ENCODE peak calls at places on chromosomes 16 and 17, in five cellular contexts. One of them, this sample, is unnamed.

GRCh38 chr17:80968602-80969029 is 23.0 kb upstream of the CHMP6 start:
- DNase-seq in nephron progenitor cell: no peak
- DNase-seq in osteoblast: peak
- DNase-seq in testis: peak
- DNase-seq in tibial artery: peak
- DNase-seq in this sample: no peak

GRCh38 chr17:81277421-81277820 is 17.7 kb downstream of the SLC38A10 start:
- DNase-seq in testis: peak
- DNase-seq in tibial artery: no peak
- DNase-seq in nephron progenitor cell: no peak
- DNase-seq in osteoblast: peak
- DNase-seq in this sample: no peak

GRCh38 chr16:66520406-66521194 is 29.3 kb downstream of the TK2 start:
- DNase-seq in osteoblast: peak
- DNase-seq in nephron progenitor cell: no peak
- DNase-seq in tibial artery: no peak
- DNase-seq in testis: peak
- DNase-seq in this sample: no peak

GRCh38 chr17:82065638-82066303 is at the start of gene DUS1L:
- DNase-seq in tibial artery: no peak
- DNase-seq in nephron progenitor cell: peak
- DNase-seq in testis: peak
- DNase-seq in osteoblast: peak
- DNase-seq in this sample: peak

GRCh38 chr17:76013377-76013932 is 12.8 kb downstream of the CDK3 start:
- DNase-seq in nephron progenitor cell: no peak
- DNase-seq in testis: no peak
- DNase-seq in tibial artery: no peak
- DNase-seq in osteoblast: peak
- DNase-seq in this sample: no peak

GRCh38 chr16:19163215-19163614 is 4.8 kb upstream of the SYT17 start:
- DNase-seq in nephron progenitor cell: no peak
- DNase-seq in testis: no peak
- DNase-seq in osteoblast: no peak
- DNase-seq in tibial artery: no peak
- DNase-seq in this sample: no peak

GRCh38 chr17:73628642-73629552 is 15.3 kb downstream of the SDK2 start:
- DNase-seq in nephron progenitor cell: no peak
- DNase-seq in osteoblast: peak
- DNase-seq in testis: no peak
- DNase-seq in tibial artery: no peak
- DNase-seq in this sample: no peak

GRCh38 chr17:39147221-39148185 is 3.9 kb downstream of the PLXDC1 start:
- DNase-seq in tibial artery: no peak
- DNase-seq in osteoblast: peak
- DNase-seq in testis: no peak
- DNase-seq in nephron progenitor cell: no peak
- DNase-seq in this sample: no peak

GRCh38 chr16:81551821-81552304 is 107.3 kb downstream of the CMIP start:
- DNase-seq in testis: no peak
- DNase-seq in osteoblast: peak
- DNase-seq in nephron progenitor cell: no peak
- DNase-seq in tibial artery: no peak
- DNase-seq in this sample: no peak

GRCh38 chr16:80369559-80369958 is 171.2 kb upstream of the DYNLRB2 start:
- DNase-seq in testis: peak
- DNase-seq in osteoblast: peak
- DNase-seq in tibial artery: no peak
- DNase-seq in nephron progenitor cell: peak
- DNase-seq in this sample: no peak

GRCh38 chr16:8096211-8096610 is 494.1 kb downstream of the TMEM114 start:
- DNase-seq in nephron progenitor cell: no peak
- DNase-seq in osteoblast: no peak
- DNase-seq in tibial artery: no peak
- DNase-seq in testis: no peak
- DNase-seq in this sample: no peak

GRCh38 chr17:80002690-80003490 is 32.8 kb downstream of the TBC1D16 start:
- DNase-seq in tibial artery: no peak
- DNase-seq in nephron progenitor cell: no peak
- DNase-seq in osteoblast: peak
- DNase-seq in testis: no peak
- DNase-seq in this sample: no peak

GRCh38 chr17:60600490-60601431 is 768 bp downstream of the PPM1D start:
- DNase-seq in osteoblast: peak
- DNase-seq in nephron progenitor cell: peak
- DNase-seq in testis: peak
- DNase-seq in tibial artery: peak
- DNase-seq in this sample: peak
- TF ChIP-seq CTCF in osteoblast: peak
- TF ChIP-seq CTCF in nephron progenitor cell: peak
- TF ChIP-seq CTCF in testis: peak
- TF ChIP-seq CTCF in tibial artery: peak
- TF ChIP-seq CTCF in this sample: peak

DNA sequence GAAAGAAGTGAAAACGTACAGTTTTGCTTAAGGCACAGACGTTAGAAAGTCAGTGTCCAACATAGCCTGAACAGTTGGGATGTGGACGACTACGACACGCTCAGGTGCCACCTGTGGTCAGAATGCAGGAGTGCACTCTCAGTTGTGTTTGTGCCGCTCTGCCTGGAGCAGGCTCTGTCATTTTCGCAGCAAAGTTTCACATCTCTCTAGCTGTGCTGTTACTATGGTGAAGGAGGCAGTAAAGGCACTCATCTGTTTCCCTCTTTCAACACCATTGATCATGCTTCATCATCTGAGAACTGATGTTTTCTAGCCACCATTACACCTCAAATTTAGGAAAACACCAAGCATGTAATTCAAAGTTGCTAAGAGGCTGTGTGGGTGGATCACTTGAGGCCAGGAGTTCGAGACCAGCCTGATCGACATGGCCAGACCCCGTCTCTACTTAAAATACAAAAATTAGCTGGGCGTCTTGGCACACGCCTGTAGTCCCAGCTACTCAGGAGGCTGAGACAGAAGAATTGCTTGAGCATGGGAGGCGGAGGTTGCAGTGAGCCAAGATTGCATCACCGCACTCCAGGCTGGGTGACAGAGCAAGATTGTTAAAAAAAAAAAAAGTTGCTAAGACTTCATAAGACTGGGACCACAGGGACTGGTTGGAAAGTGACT is 44.9 kb upstream of the DNAJA2 start:
- DNase-seq in testis: peak
- DNase-seq in tibial artery: no peak
- DNase-seq in nephron progenitor cell: peak
- DNase-seq in osteoblast: peak
- DNase-seq in this sample: peak
- TF ChIP-seq CTCF in testis: peak
- TF ChIP-seq CTCF in tibial artery: no peak
- TF ChIP-seq CTCF in nephron progenitor cell: peak
- TF ChIP-seq CTCF in osteoblast: peak
- TF ChIP-seq CTCF in this sample: peak

GRCh38 chr16:86509759-86510464 is 415 bp upstream of the FOXF1 start:
- DNase-seq in osteoblast: peak
- DNase-seq in tibial artery: no peak
- DNase-seq in nephron progenitor cell: peak
- DNase-seq in testis: no peak
- DNase-seq in this sample: peak
- TF ChIP-seq CTCF in osteoblast: no peak
- TF ChIP-seq CTCF in tibial artery: no peak
- TF ChIP-seq CTCF in nephron progenitor cell: no peak
- TF ChIP-seq CTCF in testis: no peak
- TF ChIP-seq CTCF in this sample: no peak

GRCh38 chr16:87636050-87636684 is 33.9 kb downstream of the JPH3 start:
- DNase-seq in osteoblast: peak
- DNase-seq in tibial artery: peak
- DNase-seq in nephron progenitor cell: peak
- DNase-seq in testis: peak
- DNase-seq in this sample: peak
- TF ChIP-seq CTCF in osteoblast: peak
- TF ChIP-seq CTCF in tibial artery: peak
- TF ChIP-seq CTCF in nephron progenitor cell: peak
- TF ChIP-seq CTCF in testis: peak
- TF ChIP-seq CTCF in this sample: peak